ENCODE peak calls at places on chromosomes 3 and 15, in seven cellular contexts. V, A, B, F, N, D and W are unnamed samples.

GRCh38 chr15:40087095-40087805 is 21.4 kb downstream of the BMF start:
- DNase-seq in V (no peak), A (no peak), B (no peak), F (no peak), N (peak; percentile 44), D (no peak), W (no peak)

GRCh38 chr15:33915571-33916407 is 52.5 kb upstream of the CHRM5 start:
- DNase-seq in V (no peak), A (no peak), B (peak; percentile 71), F (no peak), N (peak; percentile 13), D (peak; percentile 28), W (peak; percentile 29)

GRCh38 chr15:91468861-91469260 is 368.8 kb downstream of the SV2B start:
- DNase-seq in V (no peak), A (no peak), B (no peak), F (no peak), N (peak; percentile 26), D (no peak), W (no peak)

GRCh38 chr3:89876116-89876515 is 768.7 kb downstream of the EPHA3 start:
- DNase-seq in V (no peak), A (no peak), B (no peak), F (no peak), N (no peak), D (no peak), W (no peak)

GRCh38 chr15:43383070-43383469 is 12.2 kb downstream of the TUBGCP4 start:
- DNase-seq in V (no peak), A (no peak), B (no peak), F (no peak), N (no peak), D (peak; percentile 30), W (no peak)

GRCh38 chr15:68765602-68766368 is 54.9 kb downstream of the ANP32A start:
- DNase-seq in V (no peak), A (no peak), B (no peak), F (no peak), N (no peak), D (no peak), W (no peak)

GRCh38 chr3:46564190-46565112 is 1.7 kb downstream of the LRRC2 start:
- DNase-seq in V (no peak), A (no peak), B (no peak), F (no peak), N (no peak), D (no peak), W (no peak)

GRCh38 chr3:50405249-50405648 is 45.9 kb upstream of the TMEM115 start:
- DNase-seq in V (peak; percentile 49), A (no peak), B (no peak), F (no peak), N (peak; percentile 86), D (peak; percentile 10), W (peak; percentile 87)

GRCh38 chr3:133980035-133980434 is 49.7 kb downstream of the SLCO2A1 start:
- DNase-seq in V (no peak), A (no peak), B (no peak), F (no peak), N (no peak), D (no peak), W (no peak)

GRCh38 chr3:55868347-55868746 is 381.2 kb upstream of the WNT5A start:
- DNase-seq in V (peak; percentile 4), A (no peak), B (no peak), F (no peak), N (no peak), D (no peak), W (no peak)

GRCh38 chr3:105518806-105519418 is 152.2 kb downstream of the ALCAM start:
- DNase-seq in V (no peak), A (no peak), B (no peak), F (peak; percentile 49), N (peak; percentile 67), D (peak; percentile 78), W (peak; percentile 26)

GRCh38 chr3:39917060-39917773 is 107.8 kb downstream of the MYRIP start:
- DNase-seq in V (no peak), A (no peak), B (no peak), F (no peak), N (no peak), D (peak; percentile 79), W (no peak)

GRCh38 chr3:48268936-48269551 is 28.1 kb downstream of the ZNF589 start:
- DNase-seq in V (no peak), A (no peak), B (peak; percentile 48), F (no peak), N (no peak), D (peak; percentile 73), W (no peak)

GRCh38 chr3:108590443-108590842 is 921 bp downstream of the DZIP3 start:
- DNase-seq in V (no peak), A (no peak), B (no peak), F (no peak), N (peak; percentile 6), D (peak; percentile 5), W (no peak)

GRCh38 chr3:3127432-3128010 is 781 bp downstream of the TRNT1 start:
- DNase-seq in V (no peak), A (no peak), B (peak; percentile 22), F (no peak), N (peak; percentile 16), D (peak; percentile 25), W (no peak)

GRCh38 chr3:41508063-41508696 is 308.9 kb downstream of the CTNNB1 start:
- DNase-seq in V (no peak), A (no peak), B (no peak), F (no peak), N (no peak), D (peak; percentile 19), W (no peak)

GRCh38 chr15:81506071-81506470 is 132.1 kb upstream of the TMC3 start:
- DNase-seq in V (no peak), A (no peak), B (no peak), F (no peak), N (no peak), D (no peak), W (no peak)

GRCh38 chr3:172635588-172635987 is 75.3 kb downstream of the NCEH1 start:
- DNase-seq in V (no peak), A (no peak), B (no peak), F (peak; percentile 43), N (no peak), D (peak; percentile 17), W (no peak)

GRCh38 chr15:85314653-85315052 is 65.8 kb upstream of the AKAP13 start:
- DNase-seq in V (no peak), A (no peak), B (no peak), F (no peak), N (no peak), D (no peak), W (no peak)

GRCh38 chr15:79283252-79284048 is 928 bp downstream of the ANKRD34C start:
- DNase-seq in V (peak; percentile 81), A (peak; percentile 68), B (no peak), F (no peak), N (peak; percentile 92), D (peak; percentile 24), W (peak; percentile 95)

GRCh38 chr3:15271785-15272381 is 60.5 kb downstream of the SH3BP5 start:
- DNase-seq in V (no peak), A (no peak), B (peak; percentile 49), F (peak; percentile 90), N (no peak), D (no peak), W (no peak)

GRCh38 chr3:23832523-23832922 is 26.8 kb downstream of the UBE2E1 start:
- DNase-seq in V (no peak), A (no peak), B (no peak), F (no peak), N (no peak), D (no peak), W (no peak)

GRCh38 chr15:90143176-90143655 is 40.9 kb upstream of the IDH2 start:
- DNase-seq in V (peak; percentile 67), A (peak; percentile 69), B (peak; percentile 86), F (no peak), N (peak; percentile 93), D (no peak), W (peak; percentile 84)

GRCh38 chr15:70167155-70167554 is 69.4 kb upstream of the TLE3 start:
- DNase-seq in V (no peak), A (no peak), B (no peak), F (no peak), N (no peak), D (no peak), W (no peak)

GRCh38 chr15:70165811-70166284 is 68.1 kb upstream of the TLE3 start:
- DNase-seq in V (no peak), A (peak; percentile 83), B (no peak), F (no peak), N (no peak), D (no peak), W (no peak)

GRCh38 chr15:70164156-70164900 is 66.6 kb upstream of the TLE3 start:
- DNase-seq in V (no peak), A (no peak), B (no peak), F (no peak), N (no peak), D (peak; percentile 43), W (no peak)

GRCh38 chr15:70164910-70165791 is 67.4 kb upstream of the TLE3 start:
- DNase-seq in V (no peak), A (no peak), B (no peak), F (no peak), N (peak; percentile 76), D (no peak), W (no peak)

GRCh38 chr15:70166506-70167087 is 68.9 kb upstream of the TLE3 start:
- DNase-seq in V (no peak), A (no peak), B (no peak), F (no peak), N (no peak), D (no peak), W (no peak)
- TF ChIP-seq CTCF in V (no peak), A (no peak), B (no peak), F (no peak), N (no peak), D (no peak), W (no peak)

DNA sequence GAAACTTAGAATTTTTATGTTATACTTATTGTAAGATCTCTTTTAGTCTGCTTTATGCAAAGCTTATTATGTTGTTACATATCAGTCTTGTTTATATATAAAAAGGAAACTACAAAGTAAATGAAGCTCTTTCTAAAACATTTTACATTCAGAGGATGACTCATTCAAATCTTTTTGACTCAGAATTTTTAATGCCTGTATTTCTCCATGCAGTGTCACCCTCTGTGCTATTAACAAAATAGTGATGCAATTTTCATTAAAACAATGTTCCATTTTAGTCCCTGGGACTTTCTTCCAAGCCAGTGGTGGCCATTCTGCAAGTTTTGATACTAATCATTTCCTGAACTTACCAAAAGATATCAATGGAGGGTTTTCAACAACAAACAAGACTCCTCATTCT is 216.1 kb downstream of the NAALADL2 start:
- DNase-seq in V (no peak), A (no peak), B (no peak), F (no peak), N (no peak), D (peak; percentile 39), W (no peak)
- TF ChIP-seq CTCF in V (no peak), A (no peak), B (no peak), F (no peak), N (no peak), D (no peak), W (no peak)

GRCh38 chr3:12948891-12949711 is 107.7 kb upstream of the RPL32 start:
- DNase-seq in V (no peak), A (no peak), B (no peak), F (no peak), N (no peak), D (peak; percentile 49), W (no peak)
- TF ChIP-seq CTCF in V (no peak), A (no peak), B (no peak), F (no peak), N (no peak), D (no peak), W (no peak)

GRCh38 chr3:173911446-173911845 is 513.9 kb downstream of the NLGN1 start:
- DNase-seq in V (no peak), A (no peak), B (no peak), F (no peak), N (no peak), D (no peak), W (no peak)
- TF ChIP-seq CTCF in V (no peak), A (no peak), B (no peak), F (no peak), N (no peak), D (no peak), W (no peak)